ENCODE peak calls at places on chromosomes 3 and 15, in five cellular contexts. I, N, E, Z and G are unnamed samples.

GRCh38 chr3:138774529-138775253 is 60.0 kb downstream of the PIK3CB start:
- DNase-seq in I (no peak), N (peak; percentile 100), E (peak; percentile 99), Z (no peak), G (peak; percentile 99)

GRCh38 chr3:155963557-155963956 is 93.1 kb downstream of the GMPS start:
- DNase-seq in I (no peak), N (peak; percentile 72), E (peak; percentile 76), Z (no peak), G (no peak)

GRCh38 chr3:33441322-33441976 is 1.2 kb upstream of the UBP1 start:
- DNase-seq in I (no peak), N (no peak), E (no peak), Z (no peak), G (peak; percentile 13)

GRCh38 chr3:31635586-31635985 is 102.9 kb downstream of the STT3B start:
- DNase-seq in I (no peak), N (peak; percentile 6), E (peak; percentile 16), Z (no peak), G (no peak)

GRCh38 chr3:108441528-108441927 is 68.9 kb downstream of the MYH15 start:
- DNase-seq in I (no peak), N (no peak), E (no peak), Z (no peak), G (no peak)

GRCh38 chr15:67146875-67147381 is 81.5 kb downstream of the SMAD3 start:
- DNase-seq in I (no peak), N (peak; percentile 94), E (peak; percentile 93), Z (no peak), G (peak; percentile 99)

GRCh38 chr3:149396476-149396875 is 19.0 kb upstream of the TM4SF1 start:
- DNase-seq in I (no peak), N (no peak), E (no peak), Z (no peak), G (no peak)

GRCh38 chr15:70539912-70540520 is 223.3 kb downstream of the UACA start:
- DNase-seq in I (peak; percentile 75), N (no peak), E (no peak), Z (peak; percentile 52), G (no peak)

GRCh38 chr15:78438595-78439285 is 724 bp downstream of the IREB2 start:
- DNase-seq in I (no peak), N (peak; percentile 52), E (peak; percentile 40), Z (peak; percentile 72), G (peak; percentile 24)

GRCh38 chr3:98962189-98962930 is 60.9 kb upstream of the DCBLD2 start:
- DNase-seq in I (no peak), N (peak; percentile 99), E (peak; percentile 78), Z (no peak), G (peak; percentile 93)

GRCh38 chr15:35933531-35933930 is 387.6 kb upstream of the DPH6 start:
- DNase-seq in I (no peak), N (no peak), E (no peak), Z (no peak), G (no peak)

GRCh38 chr15:91879148-91879547 is 25.6 kb downstream of the SLCO3A1 start:
- DNase-seq in I (no peak), N (no peak), E (no peak), Z (no peak), G (no peak)

GRCh38 chr3:16143870-16144568 is 30.5 kb upstream of the GALNT15 start:
- DNase-seq in I (no peak), N (peak; percentile 66), E (no peak), Z (no peak), G (no peak)

GRCh38 chr3:41346698-41347097 is 147.4 kb downstream of the CTNNB1 start:
- DNase-seq in I (no peak), N (peak; percentile 39), E (no peak), Z (no peak), G (peak; percentile 38)

GRCh38 chr3:70979983-70980645 is 603.4 kb downstream of the FOXP1 start:
- DNase-seq in I (no peak), N (peak; percentile 84), E (no peak), Z (no peak), G (no peak)

GRCh38 chr15:39267685-39268084 is 313.2 kb upstream of the THBS1 start:
- DNase-seq in I (no peak), N (peak; percentile 51), E (peak; percentile 59), Z (no peak), G (no peak)

GRCh38 chr15:90413411-90414379 is 25.7 kb downstream of the IQGAP1 start:
- DNase-seq in I (no peak), N (peak; percentile 73), E (peak; percentile 63), Z (no peak), G (peak; percentile 55)

GRCh38 chr3:33091746-33092145 is 5.2 kb downstream of the GLB1 start:
- DNase-seq in I (no peak), N (no peak), E (no peak), Z (no peak), G (no peak)

GRCh38 chr3:94001825-94002495 is 22.0 kb downstream of the ARL13B start:
- DNase-seq in I (no peak), N (no peak), E (no peak), Z (no peak), G (no peak)

GRCh38 chr15:57218826-57219576 is 157.3 kb upstream of the CGNL1 start:
- DNase-seq in I (no peak), N (peak; percentile 98), E (peak; percentile 99), Z (no peak), G (peak; percentile 18)

GRCh38 chr3:72848703-72849081 is 447 bp upstream of the SHQ1 start:
- DNase-seq in I (no peak), N (peak; percentile 29), E (peak; percentile 30), Z (no peak), G (no peak)

GRCh38 chr3:143831208-143831607 is 17.1 kb downstream of the SLC9A9 start:
- DNase-seq in I (no peak), N (peak; percentile 71), E (peak; percentile 60), Z (no peak), G (peak; percentile 55)

GRCh38 chr3:10511809-10512494 is 6.6 kb upstream of the ATP2B2 start:
- DNase-seq in I (no peak), N (peak; percentile 89), E (peak; percentile 51), Z (no peak), G (peak; percentile 29)

GRCh38 chr3:197183582-197183981 is 114.8 kb downstream of the DLG1 start:
- DNase-seq in I (no peak), N (no peak), E (no peak), Z (no peak), G (no peak)

GRCh38 chr3:50201573-50202315 is 3.3 kb upstream of the SLC38A3 start:
- DNase-seq in I (no peak), N (no peak), E (no peak), Z (no peak), G (no peak)

GRCh38 chr15:48602358-48603122 is 43.0 kb downstream of the FBN1 start:
- DNase-seq in I (no peak), N (peak; percentile 89), E (peak; percentile 85), Z (no peak), G (peak; percentile 50)

GRCh38 chr3:143081844-143082778 is 37.5 kb upstream of the CHST2 start:
- DNase-seq in I (no peak), N (no peak), E (no peak), Z (no peak), G (no peak)

GRCh38 chr3:14587733-14588360 is 47.7 kb upstream of the GRIP2 start:
- DNase-seq in I (no peak), N (peak; percentile 26), E (peak; percentile 43), Z (no peak), G (peak; percentile 68)

GRCh38 chr3:123781138-123781537 is 103.0 kb downstream of the MYLK start:
- DNase-seq in I (no peak), N (no peak), E (no peak), Z (no peak), G (no peak)

GRCh38 chr15:101523560-101523940 is 34.0 kb upstream of the PCSK6 start:
- DNase-seq in I (peak; percentile 57), N (no peak), E (no peak), Z (no peak), G (no peak)

GRCh38 chr15:57015897-57016296 is 97.5 kb downstream of the TCF12 start:
- DNase-seq in I (no peak), N (peak; percentile 48), E (peak; percentile 34), Z (no peak), G (peak; percentile 89)

GRCh38 chr15:51185213-51185619 is 90.5 kb upstream of the TNFAIP8L3 start:
- DNase-seq in I (no peak), N (no peak), E (no peak), Z (no peak), G (no peak)

DNA sequence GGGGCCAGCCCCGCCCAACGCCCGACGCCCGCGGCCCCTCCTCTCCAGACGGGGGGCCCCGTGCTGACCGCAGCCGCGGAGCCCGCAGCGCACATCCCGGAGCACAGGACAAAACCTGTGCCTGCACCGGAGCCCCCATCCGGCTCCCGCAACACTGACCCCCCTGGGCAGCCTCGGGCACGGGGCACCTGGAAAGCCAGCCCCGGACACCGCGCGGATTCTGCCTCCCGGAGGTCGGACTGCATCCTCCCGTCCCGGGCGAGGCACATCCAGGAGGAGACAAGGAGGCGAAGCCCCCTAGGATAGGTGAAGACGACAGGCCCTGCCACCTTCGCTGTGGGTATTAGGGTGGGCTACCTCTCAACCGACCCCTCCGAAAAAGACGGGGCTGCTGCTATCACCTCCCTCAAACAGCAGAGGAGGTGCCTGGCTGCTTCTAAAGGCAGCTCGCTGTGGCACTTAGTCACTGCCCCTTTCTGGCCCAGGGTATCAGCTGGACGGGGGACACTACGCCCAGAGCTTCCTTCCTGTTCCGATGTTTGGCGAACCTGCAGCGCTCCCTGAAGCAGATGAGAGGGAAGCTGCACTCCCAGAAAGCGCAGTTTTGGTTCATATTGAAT is 10.6 kb downstream of the XXYLT1 start:
- DNase-seq in I (peak; percentile 92), N (no peak), E (no peak), Z (no peak), G (no peak)
- TF ChIP-seq CTCF in I (no peak), N (peak; percentile 12), E (peak; percentile 3), Z (no peak), G (peak; percentile 2)

GRCh38 chr3:134923286-134923685 is 128.2 kb downstream of the EPHB1 start:
- DNase-seq in I (peak; percentile 28), N (no peak), E (no peak), Z (no peak), G (no peak)
- H3K4me3 ChIP-seq in I (no peak overlapping the region), N (no peak overlapping the region), E (no peak overlapping the region), Z (no peak overlapping the region), G (no peak overlapping the region)

DNA sequence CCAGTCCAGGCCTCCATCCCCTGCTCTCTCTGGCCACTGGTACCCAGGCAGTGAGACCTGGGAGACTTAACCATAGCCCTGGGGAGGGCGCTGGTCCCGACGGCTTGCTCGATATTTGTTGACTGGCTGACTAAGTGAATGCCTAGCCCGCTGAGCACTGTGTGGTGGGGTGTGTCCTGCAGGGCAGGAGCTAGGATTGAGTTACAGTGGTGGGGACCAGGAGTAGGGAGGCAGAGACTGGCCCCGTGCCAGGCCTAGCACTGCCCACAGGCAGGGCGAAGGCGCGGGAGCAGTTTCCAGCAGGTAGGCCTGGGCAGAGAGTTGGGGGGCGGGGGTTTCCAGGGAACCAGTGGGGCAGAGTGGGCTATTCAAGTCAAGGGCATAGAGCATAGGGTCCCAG is at the start of gene VILL:
- DNase-seq in I (peak; percentile 86), N (no peak), E (no peak), Z (peak; percentile 64), G (peak; percentile 86)
- TF ChIP-seq CTCF in I (no peak), N (no peak), E (no peak), Z (no peak), G (peak; percentile 46)

GRCh38 chr15:65058394-65059368 is 9.1 kb downstream of the RASL12 start:
- DNase-seq in I (no peak), N (no peak), E (no peak), Z (no peak), G (no peak)

GRCh38 chr15:65059369-65059750 is 8.4 kb downstream of the RASL12 start:
- DNase-seq in I (no peak), N (no peak), E (no peak), Z (no peak), G (no peak)

GRCh38 chr15:65062061-65062460 is 5.7 kb downstream of the RASL12 start:
- DNase-seq in I (no peak), N (no peak), E (no peak), Z (no peak), G (no peak)

GRCh38 chr15:65060641-65061397 is 7.0 kb downstream of the RASL12 start:
- DNase-seq in I (no peak), N (no peak), E (no peak), Z (no peak), G (no peak)

GRCh38 chr15:65059931-65060596 is 7.7 kb downstream of the RASL12 start:
- DNase-seq in I (no peak), N (no peak), E (no peak), Z (no peak), G (no peak)
- H3K4me3 ChIP-seq in I (no peak overlapping the region), N (no peak overlapping the region), E (no peak overlapping the region), Z (peak overlapping the region; percentile 49), G (no peak overlapping the region)